ENCODE peak calls at places on chromosomes 7 and 10, in four cellular contexts. N is PC-3; K is CD8-positive, alpha-beta memory T cell; C is RWPE1. T is an unnamed sample.

GRCh38 chr10:6052247-6053221 is 9.6 kb downstream of the IL2RA start:
- DNase-seq in K (peak), N (peak), C (peak), T (no peak)

GRCh38 chr7:50358306-50358705 is 53.8 kb downstream of the IKZF1 start:
- DNase-seq in K (no peak), N (no peak), C (no peak), T (no peak)

GRCh38 chr7:69213882-69214281 is 384.4 kb upstream of the AUTS2 start:
- DNase-seq in C (no peak), N (no peak), K (no peak), T (no peak)

GRCh38 chr7:27161214-27161720 is 4.1 kb downstream of the HOXA9 start:
- DNase-seq in C (no peak), N (no peak), K (no peak), T (no peak)

GRCh38 chr10:89330537-89330936 is 2.7 kb downstream of the IFIT3 start:
- DNase-seq in C (no peak), K (no peak), N (no peak), T (no peak)

GRCh38 chr7:133484135-133484534 is 231.3 kb downstream of the EXOC4 start:
- DNase-seq in C (peak), N (no peak), K (peak), T (peak)

GRCh38 chr7:40888499-40888898 is 753.7 kb downstream of the SUGCT start:
- DNase-seq in K (no peak), N (no peak), C (no peak), T (no peak)

GRCh38 chr7:128200376-128200775 is 40.7 kb upstream of the LEP start:
- DNase-seq in C (no peak), K (no peak), N (no peak), T (peak)

GRCh38 chr7:28787116-28787515 is 171.0 kb downstream of the TRIL start:
- DNase-seq in K (no peak), N (no peak), C (no peak), T (no peak)

GRCh38 chr10:92595505-92595904 is 2.6 kb downstream of the KIF11 start:
- DNase-seq in K (no peak), C (no peak), N (no peak), T (no peak)

GRCh38 chr7:48170506-48170905 is 752 bp upstream of the ABCA13 start:
- DNase-seq in C (no peak), N (no peak), K (no peak), T (no peak)

GRCh38 chr10:1084011-1084950 is 28.1 kb downstream of the WDR37 start:
- DNase-seq in C (no peak), N (no peak), K (no peak), T (no peak)

GRCh38 chr10:79585870-79586527 is 24.7 kb upstream of the SFTPA1 start:
- DNase-seq in C (no peak), K (no peak), N (no peak), T (no peak)

GRCh38 chr7:22853674-22854157 is 31.1 kb upstream of the TOMM7 start:
- DNase-seq in K (peak), N (peak), C (no peak), T (no peak)

GRCh38 chr10:3738855-3739350 is 46.1 kb downstream of the KLF6 start:
- DNase-seq in K (no peak), N (no peak), C (no peak), T (no peak)

GRCh38 chr7:43588477-43589132 is 5.7 kb downstream of the STK17A start:
- DNase-seq in K (no peak), C (no peak), N (no peak), T (no peak)

GRCh38 chr7:27774717-27775328 is 34.9 kb downstream of the TAX1BP1 start:
- DNase-seq in C (peak), N (peak), K (no peak), T (no peak)

GRCh38 chr10:5945203-5945534 is 32.2 kb downstream of the IL15RA start:
- DNase-seq in C (no peak), K (no peak), N (no peak), T (no peak)

GRCh38 chr10:33122014-33122788 is 164.2 kb upstream of the ITGB1 start:
- DNase-seq in K (no peak), N (peak), C (no peak), T (no peak)

GRCh38 chr10:129958118-129958685 is 5.9 kb downstream of the EBF3 start:
- DNase-seq in C (no peak), N (no peak), K (no peak), T (no peak)

GRCh38 chr10:63819753-63820347 is 298.6 kb downstream of the REEP3 start:
- DNase-seq in N (peak), C (peak), K (no peak), T (peak)

GRCh38 chr10:99382181-99382580 is 48.2 kb downstream of the GOT1 start:
- DNase-seq in C (no peak), N (no peak), K (no peak), T (no peak)

GRCh38 chr7:47337531-47337930 is 244.4 kb downstream of the TNS3 start:
- DNase-seq in N (no peak), C (no peak), K (no peak), T (no peak)

GRCh38 chr10:124739996-124740373 is 4.2 kb downstream of the FAM53B start:
- DNase-seq in C (no peak), N (no peak), K (no peak), T (no peak)

GRCh38 chr10:42864575-42864974 is 82.0 kb downstream of the BMS1 start:
- DNase-seq in C (no peak), K (no peak), N (peak), T (no peak)

GRCh38 chr7:79923953-79924352 is 210.7 kb upstream of the GNAI1 start:
- DNase-seq in K (no peak), C (peak), N (peak), T (no peak)
- H3K27ac ChIP-seq in K (no peak), C (no peak), N (peak), T (no peak)

DNA sequence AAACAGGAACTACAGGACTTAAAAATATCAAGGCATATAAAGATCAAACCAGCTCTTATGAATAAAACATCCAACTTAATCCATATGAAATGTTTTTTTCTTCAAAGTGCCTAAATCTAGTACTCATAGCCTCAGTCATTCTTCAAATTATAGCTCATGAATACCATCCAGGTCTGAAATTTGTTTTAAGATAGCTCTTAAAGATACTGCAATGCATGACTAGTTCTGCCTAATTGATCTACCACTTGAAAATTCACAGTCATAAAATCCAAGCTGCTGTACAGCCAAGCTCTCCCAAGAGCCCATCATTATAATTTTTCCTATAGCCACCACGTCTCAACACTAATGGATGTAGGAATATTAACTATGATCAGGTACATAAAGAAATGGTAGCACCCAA is 87.8 kb upstream of the RNF148 start:
- DNase-seq in N (no peak), C (no peak), K (no peak), T (no peak)
- H3K27ac ChIP-seq in N (no peak), C (no peak), K (no peak), T (no peak)

GRCh38 chr7:130920122-130920521 is 186.1 kb upstream of the KLF14 start:
- DNase-seq in K (no peak), N (no peak), C (no peak), T (no peak)
- H3K27ac ChIP-seq in K (no peak), N (peak), C (no peak), T (no peak)

DNA sequence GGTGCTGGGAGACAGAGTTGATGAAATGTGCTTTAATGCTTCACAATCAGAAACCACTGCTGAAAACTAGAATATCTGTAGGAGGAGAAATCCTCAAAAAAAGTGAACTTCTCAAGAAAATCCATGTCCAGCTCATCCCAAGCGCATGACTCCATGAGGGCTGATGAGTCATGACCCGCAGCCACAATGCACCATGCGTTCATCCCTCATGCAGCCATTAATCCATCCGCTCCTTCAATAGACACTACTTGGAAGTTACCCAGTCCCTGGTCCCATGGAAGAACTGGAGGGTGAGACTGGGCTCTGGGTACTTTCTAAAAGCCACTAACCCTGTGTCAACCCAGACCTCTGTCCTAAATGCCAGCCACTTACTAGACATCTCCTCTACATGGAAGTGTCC is 24.4 kb downstream of the TMEM273 start:
- DNase-seq in K (no peak), C (no peak), N (no peak), T (no peak)
- H3K27ac ChIP-seq in K (no peak), C (no peak), N (no peak), T (no peak)

GRCh38 chr7:130485734-130486113 is 6.2 kb upstream of the MEST start:
- DNase-seq in C (no peak), K (no peak), N (no peak), T (no peak)
- H3K27ac ChIP-seq in C (no peak), K (no peak), N (no peak), T (no peak)

GRCh38 chr7:104809906-104810305 is 204.1 kb upstream of the KMT2E start:
- DNase-seq in N (no peak), K (no peak), C (no peak), T (no peak)
- H3K27ac ChIP-seq in N (no peak), K (no peak), C (no peak), T (no peak)

GRCh38 chr7:139675127-139676110 is 102.4 kb downstream of the HIPK2 start:
- DNase-seq in N (no peak), K (no peak), C (no peak), T (no peak)

GRCh38 chr7:139676390-139676789 is 101.4 kb downstream of the HIPK2 start:
- DNase-seq in C (no peak), N (no peak), K (no peak), T (no peak)

GRCh38 chr7:139673230-139673629 is 104.6 kb downstream of the HIPK2 start:
- DNase-seq in C (no peak), N (peak), K (no peak), T (no peak)

GRCh38 chr7:139673762-139674161 is 104.0 kb downstream of the HIPK2 start:
- DNase-seq in N (no peak), C (no peak), K (no peak), T (no peak)

DNA sequence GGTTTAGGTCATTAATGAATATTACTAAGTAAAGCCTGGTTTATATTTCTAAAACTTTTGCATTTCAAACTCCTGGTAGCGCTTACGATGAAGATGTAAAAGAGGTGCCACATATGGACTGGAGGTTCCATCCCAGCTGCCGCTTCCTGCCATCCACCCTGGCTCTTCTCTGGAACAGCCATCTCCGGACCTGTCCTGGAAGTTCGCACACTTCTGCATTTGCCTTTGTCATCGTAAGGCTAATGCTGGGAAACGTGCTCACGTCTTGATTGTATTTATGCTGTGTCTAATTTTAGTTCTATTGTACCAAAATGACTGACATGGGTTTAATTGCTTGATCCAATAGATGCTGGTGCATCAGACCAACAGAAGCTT is 103.1 kb downstream of the HIPK2 start:
- DNase-seq in C (no peak), N (no peak), K (no peak), T (no peak)
- H3K27ac ChIP-seq in C (no peak), N (peak), K (no peak), T (no peak)

GRCh38 chr10:48577158-48577557 is 27.7 kb downstream of the ARHGAP22 start:
- DNase-seq in C (no peak), N (no peak), K (no peak), T (no peak)

GRCh38 chr10:48573045-48573444 is 31.8 kb downstream of the ARHGAP22 start:
- DNase-seq in N (no peak), C (no peak), K (no peak), T (no peak)

GRCh38 chr10:48574322-48574796 is 30.5 kb downstream of the ARHGAP22 start:
- DNase-seq in C (no peak), K (no peak), N (no peak), T (no peak)

GRCh38 chr10:48575901-48576300 is 29.0 kb downstream of the ARHGAP22 start:
- DNase-seq in N (no peak), K (no peak), C (no peak), T (no peak)

DNA sequence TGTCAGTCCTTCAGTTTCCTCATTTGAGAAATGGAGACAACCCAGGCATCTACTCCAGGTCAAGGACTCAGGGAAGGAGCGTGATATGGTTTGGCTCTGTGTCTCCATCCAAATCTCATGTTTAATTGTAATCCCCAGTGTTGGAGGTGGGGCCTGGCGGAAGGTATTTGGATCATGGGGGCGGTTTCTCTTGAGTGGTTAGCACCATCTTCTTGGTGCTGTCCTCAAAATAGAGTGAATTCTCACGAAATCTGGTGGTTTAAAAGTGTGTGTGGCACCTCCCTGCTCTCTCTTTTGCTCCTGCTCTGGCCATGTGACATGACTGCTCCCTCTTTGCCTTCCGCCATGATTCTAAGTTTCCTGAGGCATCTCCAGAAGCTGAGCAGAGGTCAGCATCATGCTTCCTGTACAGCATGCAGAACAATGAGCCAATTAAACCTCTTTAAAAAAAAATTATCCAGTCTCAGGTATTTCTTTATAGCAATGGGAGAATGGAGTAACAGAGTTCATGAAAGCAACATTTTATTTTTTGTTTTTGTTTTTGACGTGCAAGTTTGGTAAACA is 30.0 kb downstream of the ARHGAP22 start:
- DNase-seq in K (no peak), C (no peak), N (no peak), T (no peak)
- H3K27ac ChIP-seq in K (no peak), C (no peak), N (no peak), T (no peak)

T was measured in WERI-Rb-1.